ENCODE peak calls at places on chromosomes 16 and 17, in seven cellular contexts. One of them, this sample, is unnamed.

GRCh38 chr17:31808521-31808920 is 50.5 kb downstream of the COPRS start:
- DNase-seq in H1: no peak
- DNase-seq in mesendoderm: no peak
- DNase-seq in mesenchymal stem cell: no peak
- DNase-seq in neuronal stem cell: no peak
- DNase-seq in trophoblast cell: no peak
- DNase-seq in IMR-90: no peak
- DNase-seq in this sample: no peak

GRCh38 chr17:48113201-48113676 is 5.7 kb downstream of the SNX11 start:
- DNase-seq in IMR-90: no peak
- DNase-seq in mesenchymal stem cell: no peak
- DNase-seq in neuronal stem cell: no peak
- DNase-seq in mesendoderm: no peak
- DNase-seq in trophoblast cell: no peak
- DNase-seq in H1: no peak
- DNase-seq in this sample: no peak

GRCh38 chr17:68738044-68738443 is 136.9 kb upstream of the FAM20A start:
- DNase-seq in trophoblast cell: no peak
- DNase-seq in mesendoderm: peak; percentile 47
- DNase-seq in H1: no peak
- DNase-seq in mesenchymal stem cell: no peak
- DNase-seq in neuronal stem cell: no peak
- DNase-seq in IMR-90: no peak
- DNase-seq in this sample: no peak

GRCh38 chr16:68644715-68645493 is at the start of gene CDH3:
- DNase-seq in trophoblast cell: peak; percentile 7
- DNase-seq in mesendoderm: peak; percentile 87
- DNase-seq in IMR-90: no peak
- DNase-seq in H1: peak; percentile 93
- DNase-seq in neuronal stem cell: no peak
- DNase-seq in mesenchymal stem cell: peak; percentile 31
- DNase-seq in this sample: peak; percentile 95

GRCh38 chr16:48676836-48677235 is 66.9 kb upstream of the N4BP1 start:
- DNase-seq in H1: no peak
- DNase-seq in mesendoderm: no peak
- DNase-seq in IMR-90: peak; percentile 50
- DNase-seq in neuronal stem cell: no peak
- DNase-seq in trophoblast cell: no peak
- DNase-seq in mesenchymal stem cell: peak; percentile 2
- DNase-seq in this sample: no peak

GRCh38 chr17:27244481-27245223 is 49.3 kb upstream of the WSB1 start:
- DNase-seq in neuronal stem cell: no peak
- DNase-seq in H1: peak; percentile 52
- DNase-seq in mesendoderm: peak; percentile 45
- DNase-seq in trophoblast cell: peak; percentile 79
- DNase-seq in mesenchymal stem cell: peak; percentile 96
- DNase-seq in IMR-90: peak; percentile 96
- DNase-seq in this sample: peak; percentile 68

GRCh38 chr17:7884581-7885356 is 3.8 kb upstream of the CHD3 start:
- DNase-seq in IMR-90: no peak
- DNase-seq in mesendoderm: no peak
- DNase-seq in trophoblast cell: no peak
- DNase-seq in mesenchymal stem cell: peak; percentile 8
- DNase-seq in neuronal stem cell: no peak
- DNase-seq in H1: no peak
- DNase-seq in this sample: peak; percentile 34

GRCh38 chr17:72677108-72677507 is 415.4 kb downstream of the SLC39A11 start:
- DNase-seq in IMR-90: no peak
- DNase-seq in mesenchymal stem cell: no peak
- DNase-seq in mesendoderm: no peak
- DNase-seq in H1: no peak
- DNase-seq in trophoblast cell: no peak
- DNase-seq in neuronal stem cell: no peak
- DNase-seq in this sample: no peak

GRCh38 chr16:49455991-49456745 is 82.6 kb downstream of the C16orf78 start:
- DNase-seq in IMR-90: no peak
- DNase-seq in H1: no peak
- DNase-seq in neuronal stem cell: no peak
- DNase-seq in mesendoderm: no peak
- DNase-seq in trophoblast cell: no peak
- DNase-seq in mesenchymal stem cell: no peak
- DNase-seq in this sample: peak; percentile 10

GRCh38 chr17:3914319-3914685 is 2.0 kb downstream of the P2RX1 start:
- DNase-seq in IMR-90: no peak
- DNase-seq in neuronal stem cell: no peak
- DNase-seq in mesendoderm: no peak
- DNase-seq in trophoblast cell: no peak
- DNase-seq in mesenchymal stem cell: no peak
- DNase-seq in H1: no peak
- DNase-seq in this sample: no peak

GRCh38 chr17:49703557-49704277 is 4.0 kb downstream of the SLC35B1 start:
- DNase-seq in neuronal stem cell: no peak
- DNase-seq in mesenchymal stem cell: peak; percentile 59
- DNase-seq in H1: no peak
- DNase-seq in trophoblast cell: peak; percentile 82
- DNase-seq in mesendoderm: peak; percentile 77
- DNase-seq in IMR-90: peak; percentile 39
- DNase-seq in this sample: peak; percentile 54

GRCh38 chr16:72945611-72946010 is 102.3 kb downstream of the ZFHX3 start:
- DNase-seq in neuronal stem cell: no peak
- DNase-seq in mesenchymal stem cell: no peak
- DNase-seq in mesendoderm: no peak
- DNase-seq in H1: no peak
- DNase-seq in IMR-90: no peak
- DNase-seq in trophoblast cell: no peak
- DNase-seq in this sample: no peak

GRCh38 chr16:67282447-67282805 is 3.1 kb downstream of the PLEKHG4 start:
- DNase-seq in H1: no peak
- DNase-seq in mesenchymal stem cell: no peak
- DNase-seq in mesendoderm: no peak
- DNase-seq in IMR-90: no peak
- DNase-seq in neuronal stem cell: no peak
- DNase-seq in trophoblast cell: no peak
- DNase-seq in this sample: no peak

GRCh38 chr16:75379911-75380847 is 53.1 kb downstream of the CFDP1 start:
- DNase-seq in mesendoderm: no peak
- DNase-seq in trophoblast cell: no peak
- DNase-seq in IMR-90: no peak
- DNase-seq in neuronal stem cell: no peak
- DNase-seq in mesenchymal stem cell: no peak
- DNase-seq in H1: no peak
- DNase-seq in this sample: no peak

GRCh38 chr16:10088380-10088793 is 93.8 kb downstream of the GRIN2A start:
- DNase-seq in mesendoderm: no peak
- DNase-seq in H1: no peak
- DNase-seq in mesenchymal stem cell: no peak
- DNase-seq in IMR-90: no peak
- DNase-seq in trophoblast cell: no peak
- DNase-seq in neuronal stem cell: no peak
- DNase-seq in this sample: no peak

GRCh38 chr17:50337956-50338355 is 8.0 kb upstream of the XYLT2 start:
- DNase-seq in IMR-90: peak; percentile 15
- DNase-seq in H1: no peak
- DNase-seq in mesenchymal stem cell: no peak
- DNase-seq in neuronal stem cell: no peak
- DNase-seq in mesendoderm: no peak
- DNase-seq in trophoblast cell: no peak
- DNase-seq in this sample: peak; percentile 18

GRCh38 chr17:49383048-49383447 is 21.0 kb upstream of the ZNF652 start:
- DNase-seq in mesendoderm: no peak
- DNase-seq in neuronal stem cell: no peak
- DNase-seq in mesenchymal stem cell: no peak
- DNase-seq in H1: no peak
- DNase-seq in trophoblast cell: no peak
- DNase-seq in IMR-90: no peak
- DNase-seq in this sample: no peak

GRCh38 chr16:6286176-6286575 is 1046.5 kb upstream of the RBFOX1 start:
- DNase-seq in trophoblast cell: no peak
- DNase-seq in mesenchymal stem cell: no peak
- DNase-seq in neuronal stem cell: no peak
- DNase-seq in mesendoderm: no peak
- DNase-seq in H1: peak; percentile 2
- DNase-seq in IMR-90: no peak
- DNase-seq in this sample: no peak

GRCh38 chr17:76867578-76868175 is 527 bp upstream of the MGAT5B start:
- DNase-seq in mesenchymal stem cell: peak; percentile 65
- DNase-seq in H1: no peak
- DNase-seq in IMR-90: peak; percentile 60
- DNase-seq in neuronal stem cell: no peak
- DNase-seq in mesendoderm: peak; percentile 90
- DNase-seq in trophoblast cell: peak; percentile 46
- DNase-seq in this sample: peak; percentile 81

GRCh38 chr17:50693041-50693682 is 14.6 kb downstream of the ANKRD40 start:
- DNase-seq in mesenchymal stem cell: no peak
- DNase-seq in H1: no peak
- DNase-seq in IMR-90: peak; percentile 70
- DNase-seq in trophoblast cell: no peak
- DNase-seq in neuronal stem cell: no peak
- DNase-seq in mesendoderm: no peak
- DNase-seq in this sample: no peak

GRCh38 chr16:2507679-2508064 is 6.1 kb upstream of the ATP6V0C start:
- DNase-seq in IMR-90: no peak
- DNase-seq in neuronal stem cell: no peak
- DNase-seq in mesenchymal stem cell: no peak
- DNase-seq in H1: no peak
- DNase-seq in trophoblast cell: no peak
- DNase-seq in mesendoderm: no peak
- DNase-seq in this sample: no peak

GRCh38 chr16:50367777-50368409 is 895 bp downstream of the BRD7 start:
- DNase-seq in trophoblast cell: no peak
- DNase-seq in neuronal stem cell: no peak
- DNase-seq in H1: no peak
- DNase-seq in mesendoderm: peak; percentile 23
- DNase-seq in IMR-90: no peak
- DNase-seq in mesenchymal stem cell: peak; percentile 10
- DNase-seq in this sample: no peak

GRCh38 chr17:66549312-66549705 is 246.9 kb downstream of the PRKCA start:
- DNase-seq in H1: no peak
- DNase-seq in IMR-90: peak; percentile 63
- DNase-seq in mesendoderm: peak; percentile 82
- DNase-seq in neuronal stem cell: no peak
- DNase-seq in trophoblast cell: no peak
- DNase-seq in mesenchymal stem cell: peak; percentile 34
- DNase-seq in this sample: peak; percentile 58

GRCh38 chr16:72224260-72224768 is 52.4 kb upstream of the PMFBP1 start:
- DNase-seq in mesenchymal stem cell: no peak
- DNase-seq in H1: no peak
- DNase-seq in neuronal stem cell: no peak
- DNase-seq in IMR-90: no peak
- DNase-seq in mesendoderm: no peak
- DNase-seq in trophoblast cell: no peak
- DNase-seq in this sample: no peak

GRCh38 chr16:59330030-59330670 is 596.0 kb upstream of the GOT2 start:
- DNase-seq in IMR-90: peak; percentile 7
- DNase-seq in neuronal stem cell: peak; percentile 54
- DNase-seq in mesenchymal stem cell: peak; percentile 6
- DNase-seq in H1: no peak
- DNase-seq in trophoblast cell: no peak
- DNase-seq in mesendoderm: peak; percentile 86
- DNase-seq in this sample: no peak

GRCh38 chr17:37280841-37281240 is 94.9 kb upstream of the C17orf78 start:
- DNase-seq in H1: no peak
- DNase-seq in trophoblast cell: no peak
- DNase-seq in mesendoderm: no peak
- DNase-seq in neuronal stem cell: no peak
- DNase-seq in mesenchymal stem cell: no peak
- DNase-seq in IMR-90: no peak
- DNase-seq in this sample: no peak

GRCh38 chr17:37284198-37284597 is 91.6 kb upstream of the C17orf78 start:
- DNase-seq in IMR-90: no peak
- DNase-seq in H1: no peak
- DNase-seq in neuronal stem cell: no peak
- DNase-seq in mesenchymal stem cell: no peak
- DNase-seq in mesendoderm: no peak
- DNase-seq in trophoblast cell: no peak
- DNase-seq in this sample: no peak

GRCh38 chr17:37283414-37283961 is 92.3 kb upstream of the C17orf78 start:
- DNase-seq in IMR-90: peak; percentile 59
- DNase-seq in neuronal stem cell: no peak
- DNase-seq in mesendoderm: no peak
- DNase-seq in mesenchymal stem cell: no peak
- DNase-seq in H1: no peak
- DNase-seq in trophoblast cell: no peak
- DNase-seq in this sample: no peak

GRCh38 chr17:37291351-37291750 is 84.4 kb upstream of the C17orf78 start:
- DNase-seq in neuronal stem cell: no peak
- DNase-seq in H1: no peak
- DNase-seq in mesenchymal stem cell: no peak
- DNase-seq in trophoblast cell: no peak
- DNase-seq in mesendoderm: no peak
- DNase-seq in IMR-90: no peak
- DNase-seq in this sample: no peak

DNA sequence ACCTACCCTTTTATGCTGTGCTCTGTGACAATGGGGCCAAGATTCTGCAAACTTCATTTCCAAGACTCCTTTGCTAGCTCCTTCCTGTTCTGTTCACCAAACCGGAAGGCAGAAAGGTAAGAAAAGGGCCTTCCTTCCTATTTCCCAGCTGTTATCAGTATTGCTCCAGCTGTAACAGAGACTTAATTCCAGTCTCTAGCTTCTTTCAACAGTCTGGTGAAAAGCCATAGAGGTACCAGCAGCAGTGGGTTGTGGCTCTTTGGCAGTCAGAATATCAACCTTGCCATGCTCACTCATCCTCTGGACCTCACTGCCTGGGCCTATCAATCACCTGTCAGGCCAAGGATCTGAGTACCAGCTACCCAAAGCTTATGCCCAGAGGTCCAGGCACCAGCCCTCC is 89.4 kb upstream of the C17orf78 start:
- DNase-seq in mesendoderm: no peak
- DNase-seq in H1: no peak
- DNase-seq in IMR-90: no peak
- DNase-seq in mesenchymal stem cell: no peak
- DNase-seq in trophoblast cell: peak; percentile 66
- DNase-seq in neuronal stem cell: no peak
- DNase-seq in this sample: no peak
- H4K8ac ChIP-seq in mesendoderm: no peak overlapping the region
- H4K8ac ChIP-seq in H1: no peak overlapping the region
- H4K8ac ChIP-seq in IMR-90: no peak overlapping the region
- H4K8ac ChIP-seq in mesenchymal stem cell: peak overlapping the region; percentile 61
- H4K8ac ChIP-seq in trophoblast cell: no peak overlapping the region
- H4K8ac ChIP-seq in neuronal stem cell: no peak overlapping the region
- H4K8ac ChIP-seq in this sample: no peak overlapping the region

GRCh38 chr16:83660282-83660681 is 147.5 kb upstream of the HSBP1 start:
- DNase-seq in H1: no peak
- DNase-seq in trophoblast cell: no peak
- DNase-seq in mesenchymal stem cell: no peak
- DNase-seq in mesendoderm: no peak
- DNase-seq in IMR-90: no peak
- DNase-seq in neuronal stem cell: no peak
- DNase-seq in this sample: no peak
- H4K8ac ChIP-seq in H1: no peak overlapping the region
- H4K8ac ChIP-seq in trophoblast cell: no peak overlapping the region
- H4K8ac ChIP-seq in mesenchymal stem cell: no peak overlapping the region
- H4K8ac ChIP-seq in mesendoderm: no peak overlapping the region
- H4K8ac ChIP-seq in IMR-90: no peak overlapping the region
- H4K8ac ChIP-seq in neuronal stem cell: peak overlapping the region; percentile 74
- H4K8ac ChIP-seq in this sample: no peak overlapping the region

GRCh38 chr17:75174996-75175395 is 7.8 kb downstream of the SUMO2 start:
- DNase-seq in mesenchymal stem cell: no peak
- DNase-seq in H1: no peak
- DNase-seq in IMR-90: no peak
- DNase-seq in neuronal stem cell: no peak
- DNase-seq in trophoblast cell: no peak
- DNase-seq in mesendoderm: no peak
- DNase-seq in this sample: no peak
- H4K8ac ChIP-seq in mesenchymal stem cell: no peak overlapping the region
- H4K8ac ChIP-seq in H1: no peak overlapping the region
- H4K8ac ChIP-seq in IMR-90: no peak overlapping the region
- H4K8ac ChIP-seq in neuronal stem cell: no peak overlapping the region
- H4K8ac ChIP-seq in trophoblast cell: no peak overlapping the region
- H4K8ac ChIP-seq in mesendoderm: no peak overlapping the region
- H4K8ac ChIP-seq in this sample: no peak overlapping the region

GRCh38 chr17:11757796-11758195 is 159.5 kb downstream of the DNAH9 start:
- DNase-seq in mesendoderm: no peak
- DNase-seq in IMR-90: no peak
- DNase-seq in H1: no peak
- DNase-seq in mesenchymal stem cell: no peak
- DNase-seq in trophoblast cell: no peak
- DNase-seq in neuronal stem cell: no peak
- DNase-seq in this sample: no peak
- H4K8ac ChIP-seq in mesendoderm: no peak overlapping the region
- H4K8ac ChIP-seq in IMR-90: no peak overlapping the region
- H4K8ac ChIP-seq in H1: no peak overlapping the region
- H4K8ac ChIP-seq in mesenchymal stem cell: no peak overlapping the region
- H4K8ac ChIP-seq in trophoblast cell: no peak overlapping the region
- H4K8ac ChIP-seq in neuronal stem cell: no peak overlapping the region
- H4K8ac ChIP-seq in this sample: no peak overlapping the region

This sample was measured in H9.